ENCODE peak calls at places on chromosomes 3 and 15, in eight cellular contexts. B, O, Q, J, A, H, I and S are unnamed samples.

GRCh38 chr15:29428925-29429573 is 159.4 kb upstream of the NSMCE3 start:
- DNase-seq in O (no peak), A (no peak), Q (no peak), J (no peak), B (no peak), I (no peak), H (no peak), S (no peak)

GRCh38 chr3:177069514-177070329 is 127.6 kb downstream of the TBL1XR1 start:
- DNase-seq in I (no peak), B (no peak), O (peak), Q (no peak), J (peak), A (peak), H (no peak), S (no peak)

GRCh38 chr15:56064152-56064551 is 70.7 kb upstream of the NEDD4 start:
- DNase-seq in I (no peak), J (no peak), O (no peak), H (no peak), A (no peak), B (no peak), Q (no peak), S (no peak)

GRCh38 chr15:64634020-64634419 is 141.4 kb downstream of the RBPMS2 start:
- DNase-seq in I (peak), Q (peak), O (no peak), A (no peak), J (no peak), H (no peak), B (no peak), S (no peak)

GRCh38 chr3:48694610-48695051 is 8.9 kb upstream of the NCKIPSD start:
- DNase-seq in A (peak), I (no peak), H (peak), Q (no peak), O (peak), B (peak), J (peak), S (peak)

GRCh38 chr3:127889976-127890650 is 24.9 kb upstream of the KBTBD12 start:
- DNase-seq in A (peak), O (no peak), J (no peak), H (no peak), I (no peak), B (no peak), Q (no peak), S (no peak)

GRCh38 chr3:175208316-175208715 is 349.2 kb downstream of the NAALADL2 start:
- DNase-seq in J (no peak), B (no peak), O (peak), A (peak), I (no peak), Q (no peak), H (no peak), S (peak)

GRCh38 chr3:4855676-4856075 is 123.6 kb upstream of the BHLHE40 start:
- DNase-seq in H (no peak), Q (no peak), A (no peak), I (no peak), O (no peak), B (no peak), J (no peak), S (no peak)

GRCh38 chr3:188553569-188553968 is 399.6 kb downstream of the LPP start:
- DNase-seq in I (peak), B (no peak), O (no peak), A (no peak), H (no peak), J (no peak), Q (no peak), S (no peak)

GRCh38 chr3:157388976-157389375 is 47.7 kb upstream of the PTX3 start:
- DNase-seq in O (peak), J (peak), B (no peak), I (no peak), H (no peak), Q (no peak), A (peak), S (no peak)

GRCh38 chr15:59611277-59612260 is at the start of gene GCNT3:
- DNase-seq in O (peak), H (no peak), B (no peak), I (no peak), J (peak), A (peak), Q (peak), S (no peak)

GRCh38 chr3:17233398-17233800 is 348.6 kb downstream of the PLCL2 start:
- DNase-seq in O (peak), H (no peak), Q (peak), B (no peak), A (peak), J (peak), I (peak), S (peak)

GRCh38 chr3:193874997-193875593 is 260.9 kb upstream of the HES1 start:
- DNase-seq in Q (no peak), B (no peak), H (no peak), I (no peak), J (no peak), A (no peak), O (no peak), S (no peak)

GRCh38 chr15:93831641-93832040 is 399.7 kb upstream of the MCTP2 start:
- DNase-seq in H (no peak), O (no peak), J (no peak), Q (no peak), B (no peak), I (no peak), A (no peak), S (no peak)

GRCh38 chr3:160340351-160340750 is 58.7 kb downstream of the IFT80 start:
- DNase-seq in O (no peak), B (no peak), Q (no peak), H (no peak), J (no peak), A (no peak), I (no peak), S (no peak)

GRCh38 chr3:168843481-168843880 is 747.8 kb upstream of the GOLIM4 start:
- DNase-seq in A (no peak), O (no peak), Q (no peak), I (no peak), B (no peak), J (no peak), H (no peak), S (no peak)

GRCh38 chr3:105398407-105398806 is 31.7 kb downstream of the ALCAM start:
- DNase-seq in O (no peak), B (no peak), Q (no peak), H (no peak), J (no peak), I (no peak), A (no peak), S (no peak)

GRCh38 chr15:96838088-96838487 is 507.6 kb downstream of the NR2F2 start:
- DNase-seq in H (no peak), B (no peak), I (no peak), O (peak), J (peak), Q (no peak), A (peak), S (no peak)

GRCh38 chr3:24119321-24119751 is 174.2 kb downstream of the NR1D2 start:
- DNase-seq in Q (peak), A (peak), H (no peak), I (no peak), B (no peak), O (peak), J (peak), S (peak)

GRCh38 chr15:58770519-58770856 is 614 bp upstream of the MINDY2 start:
- DNase-seq in A (peak), I (no peak), B (no peak), O (peak), Q (no peak), H (no peak), J (peak), S (no peak)

GRCh38 chr15:35071071-35071470 is 14.0 kb downstream of the NANOGP8 start:
- DNase-seq in J (no peak), Q (peak), H (no peak), A (no peak), B (no peak), O (no peak), I (no peak), S (no peak)

GRCh38 chr15:35066094-35066493 is 19.0 kb downstream of the NANOGP8 start:
- DNase-seq in B (no peak), J (no peak), O (no peak), I (no peak), A (no peak), H (no peak), Q (no peak), S (no peak)

GRCh38 chr15:35067501-35068347 is 17.4 kb downstream of the NANOGP8 start:
- DNase-seq in Q (no peak), I (no peak), J (peak), B (no peak), O (no peak), A (peak), H (no peak), S (no peak)

GRCh38 chr15:35068861-35069260 is 16.2 kb downstream of the NANOGP8 start:
- DNase-seq in J (no peak), O (no peak), B (no peak), A (no peak), I (no peak), Q (no peak), H (no peak), S (no peak)
- H3K4me3 ChIP-seq in J (no peak), O (no peak), B (no peak), A (no peak), I (no peak), Q (no peak), H (no peak), S (no peak)

DNA sequence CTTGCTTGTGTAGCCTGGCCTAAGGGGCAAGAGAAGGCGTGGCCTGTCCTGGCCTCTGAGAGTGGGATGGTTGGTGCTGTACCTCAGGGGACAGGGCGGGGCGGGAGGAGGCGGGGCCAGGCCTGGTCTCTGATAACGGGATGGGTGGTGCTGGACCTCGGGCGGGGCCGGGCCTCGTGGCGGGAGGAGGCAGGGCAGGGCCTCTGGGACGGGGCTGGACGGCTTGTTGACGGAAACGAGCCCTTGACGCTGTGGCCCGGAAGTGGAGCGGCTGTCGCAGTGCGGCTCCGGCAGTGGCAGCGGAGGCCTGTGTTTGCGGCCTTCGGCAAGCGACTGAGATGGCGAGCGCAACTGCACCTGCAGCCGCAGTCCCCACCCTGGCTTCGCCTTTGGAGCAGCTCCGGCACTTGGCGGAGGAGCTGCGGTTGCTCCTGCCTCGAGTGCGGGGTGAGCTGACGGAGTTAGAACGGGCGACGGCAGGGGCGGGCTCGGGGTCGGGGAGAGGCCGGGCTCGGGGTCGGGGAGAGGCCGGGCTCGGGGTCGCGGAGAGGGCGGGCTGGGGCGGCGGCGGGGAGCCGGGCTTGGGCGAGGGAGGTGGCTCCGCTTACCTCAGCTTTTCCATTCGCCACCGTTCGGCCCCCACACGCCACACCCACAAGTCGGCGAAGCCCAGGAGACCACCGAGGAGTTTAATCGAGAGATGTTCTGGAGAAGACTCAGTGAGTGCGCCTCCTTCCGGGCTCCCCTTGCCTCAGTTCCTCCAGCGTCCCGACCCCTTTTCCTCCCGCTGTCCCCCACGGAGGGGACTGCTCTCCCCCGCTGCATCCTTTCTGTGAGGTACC is at the start of gene CCNDBP1:
- DNase-seq in J (peak), Q (peak), I (peak), O (peak), H (peak), B (peak), A (peak), S (peak)
- TF ChIP-seq CTCF in J (peak), Q (peak), I (peak), O (peak), H (no peak), B (peak), A (peak), S (peak)

GRCh38 chr3:42961633-42962032 is 17.5 kb upstream of the GASK1A start:
- DNase-seq in H (no peak), O (peak), A (peak), I (peak), Q (peak), B (no peak), J (peak), S (peak)

GRCh38 chr3:42960781-42961180 is 18.3 kb upstream of the GASK1A start:
- DNase-seq in H (no peak), J (no peak), O (no peak), B (no peak), I (no peak), Q (no peak), A (no peak), S (no peak)

GRCh38 chr3:42960282-42960681 is 18.8 kb upstream of the GASK1A start:
- DNase-seq in A (peak), H (no peak), J (no peak), B (no peak), O (no peak), I (no peak), Q (no peak), S (no peak)

DNA sequence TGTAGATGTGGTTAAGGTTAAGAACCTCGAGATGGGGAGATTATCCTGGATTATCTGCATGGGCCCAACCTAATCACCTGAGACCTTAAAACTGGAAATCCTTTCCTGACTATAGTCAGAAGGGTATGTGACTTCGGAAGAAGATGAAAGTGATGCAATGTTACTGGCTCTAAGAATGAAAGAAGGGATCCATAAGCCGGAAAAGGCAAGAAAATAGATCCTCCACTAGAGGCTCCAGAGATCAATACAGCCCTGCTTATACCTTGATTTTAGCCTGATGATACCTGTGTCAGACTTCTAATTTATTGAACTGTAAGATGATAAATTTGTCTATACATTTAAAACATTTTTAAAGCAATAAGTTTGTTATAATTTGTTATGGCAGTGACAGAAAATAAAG is 21.5 kb upstream of the GASK1A start:
- DNase-seq in A (no peak), J (no peak), Q (no peak), I (no peak), H (no peak), B (no peak), O (no peak), S (no peak)
- H3K4me3 ChIP-seq in A (no peak), J (no peak), Q (no peak), I (no peak), H (no peak), B (no peak), O (no peak), S (no peak)

DNA sequence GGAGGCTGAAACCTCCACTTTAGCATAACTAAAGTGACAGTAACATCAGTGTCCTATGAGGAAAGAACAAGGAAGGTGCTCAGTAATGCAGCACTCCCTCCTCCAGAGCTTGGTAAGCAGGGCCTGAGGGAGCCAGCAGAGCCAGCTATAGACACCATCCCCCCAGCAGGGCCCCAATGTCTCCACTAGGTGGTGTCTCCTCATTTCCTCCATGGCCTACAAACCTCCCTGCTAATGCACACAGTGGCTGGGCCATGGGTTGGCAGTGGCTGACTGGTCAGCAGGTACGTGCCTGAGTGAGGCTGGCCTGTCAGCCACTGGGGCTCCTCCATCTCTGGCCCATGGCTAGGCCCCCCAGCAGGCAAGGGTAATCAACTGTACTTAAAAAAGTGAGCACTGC is 13.6 kb downstream of the MRPS25 start:
- DNase-seq in I (peak), O (peak), A (peak), Q (peak), B (no peak), J (peak), H (no peak), S (no peak)
- TF ChIP-seq CTCF in I (peak), O (peak), A (peak), Q (peak), B (peak), J (peak), H (no peak), S (peak)

GRCh38 chr3:55823829-55824228 is 336.7 kb upstream of the WNT5A start:
- DNase-seq in B (no peak), O (no peak), H (no peak), A (no peak), Q (no peak), J (no peak), I (no peak), S (no peak)
- H3K4me3 ChIP-seq in B (no peak), O (no peak), H (no peak), A (no peak), Q (no peak), J (no peak), I (no peak), S (no peak)

GRCh38 chr3:76369170-76369569 is 583.8 kb upstream of the ZNF717 start:
- DNase-seq in A (peak), B (no peak), H (no peak), Q (peak), I (no peak), O (peak), J (no peak), S (no peak)
- TF ChIP-seq CTCF in A (peak), B (peak), H (no peak), Q (peak), I (no peak), O (peak), J (no peak), S (no peak)

GRCh38 chr15:75729304-75730069 is 16.8 kb upstream of the CSPG4 start:
- DNase-seq in B (no peak), A (no peak), O (no peak), I (no peak), Q (no peak), J (no peak), H (no peak), S (no peak)

GRCh38 chr15:75732809-75733451 is 20.3 kb upstream of the CSPG4 start:
- DNase-seq in H (no peak), Q (peak), B (peak), A (peak), J (peak), O (peak), I (peak), S (no peak)

GRCh38 chr15:75731248-75732100 is 18.8 kb upstream of the CSPG4 start:
- DNase-seq in Q (peak), I (no peak), A (peak), O (peak), B (no peak), H (no peak), J (no peak), S (no peak)

GRCh38 chr15:75733761-75734651 is 21.4 kb upstream of the CSPG4 start:
- DNase-seq in Q (no peak), O (no peak), B (no peak), J (no peak), A (no peak), I (no peak), H (no peak), S (no peak)

GRCh38 chr15:75732206-75732808 is 19.7 kb upstream of the CSPG4 start:
- DNase-seq in A (no peak), J (no peak), O (no peak), I (no peak), B (no peak), Q (no peak), H (no peak), S (no peak)
- H3K4me3 ChIP-seq in A (peak), J (no peak), O (no peak), I (no peak), B (peak), Q (no peak), H (no peak), S (no peak)

GRCh38 chr3:72423643-72424042 is 424.6 kb downstream of the SHQ1 start:
- DNase-seq in I (no peak), Q (no peak), A (no peak), H (no peak), J (no peak), B (no peak), O (no peak), S (no peak)

GRCh38 chr3:72427575-72427974 is 420.7 kb downstream of the SHQ1 start:
- DNase-seq in A (no peak), J (no peak), H (no peak), I (no peak), O (no peak), B (no peak), Q (no peak), S (no peak)

GRCh38 chr3:72429589-72430362 is 418.5 kb downstream of the SHQ1 start:
- DNase-seq in A (no peak), O (no peak), J (no peak), H (no peak), B (no peak), Q (no peak), I (no peak), S (no peak)

GRCh38 chr3:72428803-72429202 is 419.4 kb downstream of the SHQ1 start:
- DNase-seq in B (no peak), A (no peak), I (no peak), H (no peak), J (no peak), O (no peak), Q (no peak), S (no peak)

DNA sequence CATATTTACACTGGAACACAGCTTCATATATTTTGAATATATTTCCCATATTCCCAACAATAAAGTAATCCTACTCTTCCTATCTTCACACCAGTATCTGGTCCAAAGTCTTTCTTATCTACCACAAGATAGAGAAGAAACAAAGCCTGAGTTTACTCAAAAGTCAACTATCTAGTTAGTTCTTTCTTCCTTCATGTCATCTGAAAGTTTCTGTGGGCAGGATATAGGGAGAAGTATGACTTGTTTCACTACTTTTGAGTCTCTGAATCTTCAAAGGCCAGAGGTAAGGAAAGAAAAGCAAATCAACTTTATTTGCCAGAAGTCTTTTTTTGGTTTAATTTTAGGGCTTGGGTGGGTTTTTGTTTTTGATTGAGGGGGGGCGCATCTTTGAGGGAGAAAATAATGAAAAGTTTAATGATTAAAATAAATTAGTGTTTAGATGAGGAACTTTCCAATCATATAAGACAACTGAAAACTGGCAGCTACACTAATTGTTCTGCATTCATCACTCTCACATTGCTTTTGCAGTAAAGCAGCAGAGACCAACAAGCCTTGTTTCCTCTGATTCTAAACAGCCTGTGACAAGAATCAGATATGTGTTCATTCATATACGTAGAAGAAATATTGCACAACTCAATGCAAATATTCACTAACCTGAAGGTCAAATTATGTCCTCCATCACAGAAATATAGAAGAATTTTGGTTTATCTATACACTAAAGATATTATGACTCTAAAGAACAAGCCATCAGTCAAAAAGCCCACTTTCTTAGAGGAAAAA is 421.4 kb downstream of the SHQ1 start:
- DNase-seq in O (no peak), B (no peak), I (no peak), H (no peak), Q (no peak), A (no peak), J (no peak), S (no peak)
- TF ChIP-seq CTCF in O (no peak), B (no peak), I (no peak), H (no peak), Q (no peak), A (no peak), J (no peak), S (no peak)